ENCODE peak calls at places on chromosome 16, in eight cellular contexts. One of them, this sample, is unnamed. For H3K4me1, the result is how much of the 10 kb centered on the place peaks cover.

GRCh38 chr16:17072104-17072503 is 398.7 kb downstream of the XYLT1 start:
- DNase-seq in ascending aorta: no peak
- DNase-seq in A549: no peak
- DNase-seq in GM23248: peak
- DNase-seq in right atrium auricular region: no peak
- DNase-seq in endothelial cell of umbilical vein: no peak
- DNase-seq in heart left ventricle: no peak
- DNase-seq in transverse colon: no peak
- DNase-seq in this sample: no peak

GRCh38 chr16:52090080-52090479 is 456.9 kb downstream of the TOX3 start:
- DNase-seq in heart left ventricle: no peak
- DNase-seq in right atrium auricular region: no peak
- DNase-seq in transverse colon: no peak
- DNase-seq in endothelial cell of umbilical vein: no peak
- DNase-seq in GM23248: peak
- DNase-seq in ascending aorta: no peak
- DNase-seq in A549: no peak
- DNase-seq in this sample: no peak

GRCh38 chr16:24221219-24221618 is 34.9 kb upstream of the CACNG3 start:
- DNase-seq in ascending aorta: no peak
- DNase-seq in endothelial cell of umbilical vein: no peak
- DNase-seq in GM23248: no peak
- DNase-seq in transverse colon: no peak
- DNase-seq in heart left ventricle: no peak
- DNase-seq in A549: no peak
- DNase-seq in right atrium auricular region: no peak
- DNase-seq in this sample: no peak

GRCh38 chr16:50273888-50274770 is 7.8 kb downstream of the ADCY7 start:
- DNase-seq in right atrium auricular region: no peak
- DNase-seq in ascending aorta: no peak
- DNase-seq in A549: no peak
- DNase-seq in endothelial cell of umbilical vein: no peak
- DNase-seq in transverse colon: peak
- DNase-seq in heart left ventricle: peak
- DNase-seq in GM23248: no peak
- DNase-seq in this sample: no peak

GRCh38 chr16:12801511-12802042 is 2.1 kb downstream of the CPPED1 start:
- DNase-seq in right atrium auricular region: no peak
- DNase-seq in A549: peak
- DNase-seq in ascending aorta: peak
- DNase-seq in transverse colon: peak
- DNase-seq in GM23248: peak
- DNase-seq in heart left ventricle: peak
- DNase-seq in endothelial cell of umbilical vein: peak
- DNase-seq in this sample: no peak

GRCh38 chr16:57533618-57534336 is 2.6 kb downstream of the CCDC102A start:
- DNase-seq in A549: no peak
- DNase-seq in right atrium auricular region: no peak
- DNase-seq in ascending aorta: peak
- DNase-seq in transverse colon: no peak
- DNase-seq in GM23248: peak
- DNase-seq in endothelial cell of umbilical vein: peak
- DNase-seq in heart left ventricle: no peak
- DNase-seq in this sample: no peak

GRCh38 chr16:65991149-65991701 is 375.3 kb upstream of the CDH5 start:
- DNase-seq in GM23248: no peak
- DNase-seq in endothelial cell of umbilical vein: no peak
- DNase-seq in right atrium auricular region: no peak
- DNase-seq in A549: no peak
- DNase-seq in ascending aorta: no peak
- DNase-seq in transverse colon: no peak
- DNase-seq in heart left ventricle: no peak
- DNase-seq in this sample: no peak

GRCh38 chr16:15672514-15673167 is 22.6 kb downstream of the NDE1 start:
- DNase-seq in GM23248: peak
- DNase-seq in A549: peak
- DNase-seq in heart left ventricle: peak
- DNase-seq in ascending aorta: peak
- DNase-seq in endothelial cell of umbilical vein: peak
- DNase-seq in right atrium auricular region: peak
- DNase-seq in transverse colon: peak
- DNase-seq in this sample: peak

GRCh38 chr16:22318690-22319358 is 21.6 kb downstream of the POLR3E start:
- DNase-seq in GM23248: peak
- DNase-seq in endothelial cell of umbilical vein: peak
- DNase-seq in A549: peak
- DNase-seq in ascending aorta: no peak
- DNase-seq in heart left ventricle: no peak
- DNase-seq in right atrium auricular region: no peak
- DNase-seq in transverse colon: peak
- DNase-seq in this sample: no peak

GRCh38 chr16:86986136-86986535 is 331.1 kb downstream of the C16orf95 start:
- DNase-seq in ascending aorta: no peak
- DNase-seq in heart left ventricle: no peak
- DNase-seq in right atrium auricular region: no peak
- DNase-seq in transverse colon: no peak
- DNase-seq in A549: no peak
- DNase-seq in endothelial cell of umbilical vein: no peak
- DNase-seq in GM23248: no peak
- DNase-seq in this sample: no peak

GRCh38 chr16:57485916-57486857 is at the start of gene DOK4:
- DNase-seq in GM23248: peak
- DNase-seq in right atrium auricular region: no peak
- DNase-seq in ascending aorta: peak
- DNase-seq in heart left ventricle: peak
- DNase-seq in A549: peak
- DNase-seq in endothelial cell of umbilical vein: peak
- DNase-seq in transverse colon: peak
- DNase-seq in this sample: peak

GRCh38 chr16:79874391-79874790 is 273.9 kb upstream of the MAF start:
- DNase-seq in endothelial cell of umbilical vein: no peak
- DNase-seq in A549: no peak
- DNase-seq in GM23248: no peak
- DNase-seq in heart left ventricle: peak
- DNase-seq in transverse colon: peak
- DNase-seq in ascending aorta: no peak
- DNase-seq in right atrium auricular region: no peak
- DNase-seq in this sample: peak

GRCh38 chr16:13110124-13110796 is 208.9 kb downstream of the SHISA9 start:
- DNase-seq in ascending aorta: peak
- DNase-seq in endothelial cell of umbilical vein: no peak
- DNase-seq in GM23248: no peak
- DNase-seq in A549: peak
- DNase-seq in right atrium auricular region: no peak
- DNase-seq in heart left ventricle: no peak
- DNase-seq in transverse colon: no peak
- DNase-seq in this sample: no peak

GRCh38 chr16:80938035-80938927 is 68.4 kb downstream of the CMC2 start:
- DNase-seq in A549: peak
- DNase-seq in endothelial cell of umbilical vein: peak
- DNase-seq in right atrium auricular region: peak
- DNase-seq in transverse colon: peak
- DNase-seq in heart left ventricle: peak
- DNase-seq in ascending aorta: peak
- DNase-seq in GM23248: peak
- DNase-seq in this sample: peak

GRCh38 chr16:19363741-19364140 is 53.9 kb upstream of the TMC5 start:
- DNase-seq in transverse colon: no peak
- DNase-seq in right atrium auricular region: no peak
- DNase-seq in GM23248: no peak
- DNase-seq in A549: no peak
- DNase-seq in heart left ventricle: no peak
- DNase-seq in endothelial cell of umbilical vein: no peak
- DNase-seq in ascending aorta: no peak
- DNase-seq in this sample: no peak

GRCh38 chr16:56930516-56931252 is 1.3 kb upstream of the HERPUD1 start:
- DNase-seq in right atrium auricular region: no peak
- DNase-seq in ascending aorta: no peak
- DNase-seq in heart left ventricle: no peak
- DNase-seq in GM23248: no peak
- DNase-seq in A549: no peak
- DNase-seq in endothelial cell of umbilical vein: no peak
- DNase-seq in transverse colon: peak
- DNase-seq in this sample: no peak

GRCh38 chr16:88357306-88358032 is 25.3 kb upstream of the ZNF469 start:
- DNase-seq in ascending aorta: no peak
- DNase-seq in transverse colon: no peak
- DNase-seq in heart left ventricle: peak
- DNase-seq in GM23248: no peak
- DNase-seq in endothelial cell of umbilical vein: no peak
- DNase-seq in right atrium auricular region: no peak
- DNase-seq in A549: no peak
- DNase-seq in this sample: no peak

GRCh38 chr16:81608515-81609209 is 164.1 kb downstream of the CMIP start:
- DNase-seq in GM23248: peak
- DNase-seq in heart left ventricle: no peak
- DNase-seq in A549: no peak
- DNase-seq in ascending aorta: peak
- DNase-seq in right atrium auricular region: peak
- DNase-seq in transverse colon: no peak
- DNase-seq in endothelial cell of umbilical vein: no peak
- DNase-seq in this sample: peak

DNA sequence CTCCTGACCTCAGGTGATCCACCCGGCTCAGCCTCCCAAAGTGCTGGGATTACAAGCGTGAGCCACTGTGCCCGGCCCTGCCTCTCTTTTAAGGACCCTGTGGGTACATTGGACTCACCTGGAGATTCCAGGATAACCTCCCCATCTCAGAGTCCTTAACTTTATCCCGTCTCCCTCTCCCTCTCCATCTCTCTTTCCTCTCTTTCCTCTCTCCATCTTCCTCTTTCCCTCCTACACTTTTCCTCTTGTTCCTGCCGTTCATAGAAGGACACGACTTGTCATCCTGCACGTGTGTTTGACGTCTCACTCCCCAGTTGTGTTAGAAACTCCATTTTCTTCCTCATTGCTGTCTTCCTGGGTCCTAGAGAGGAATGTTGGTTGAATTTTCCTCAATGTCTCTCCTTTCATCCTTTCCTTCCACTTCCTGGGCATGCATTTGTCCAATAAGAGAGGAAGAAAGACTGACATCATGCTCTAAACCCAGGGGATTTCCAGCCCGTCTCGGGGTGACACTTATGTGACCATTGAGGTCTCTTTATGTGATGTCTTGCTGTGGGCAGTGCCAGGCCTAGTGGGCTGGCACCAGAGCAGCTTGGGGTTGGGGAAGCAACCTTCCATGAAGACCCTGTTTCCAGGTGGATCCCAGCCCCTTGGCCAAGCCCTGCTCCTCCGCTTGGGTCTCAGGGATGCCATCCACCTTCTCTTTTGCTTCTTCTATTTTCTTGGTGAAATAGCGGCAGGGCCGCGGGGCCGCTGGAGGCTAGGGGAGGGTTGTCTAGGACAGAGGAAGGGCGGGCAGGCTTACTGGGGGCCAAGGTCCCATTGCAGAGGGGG is 39.8 kb upstream of the IRF8 start:
- DNase-seq in transverse colon: no peak
- DNase-seq in heart left ventricle: no peak
- DNase-seq in right atrium auricular region: peak
- DNase-seq in endothelial cell of umbilical vein: no peak
- DNase-seq in ascending aorta: no peak
- DNase-seq in GM23248: no peak
- DNase-seq in A549: no peak
- DNase-seq in this sample: no peak
- H3K4me1 ChIP-seq in transverse colon: under half
- H3K4me1 ChIP-seq in heart left ventricle: under half
- H3K4me1 ChIP-seq in right atrium auricular region: under half
- H3K4me1 ChIP-seq in endothelial cell of umbilical vein: under half
- H3K4me1 ChIP-seq in ascending aorta: under half
- H3K4me1 ChIP-seq in GM23248: under half
- H3K4me1 ChIP-seq in A549: under half
- H3K4me1 ChIP-seq in this sample: under half

GRCh38 chr16:8946544-8946943 is 17.2 kb downstream of the USP7 start:
- DNase-seq in A549: no peak
- DNase-seq in transverse colon: peak
- DNase-seq in heart left ventricle: no peak
- DNase-seq in right atrium auricular region: no peak
- DNase-seq in GM23248: no peak
- DNase-seq in endothelial cell of umbilical vein: no peak
- DNase-seq in ascending aorta: no peak
- DNase-seq in this sample: no peak
- H3K4me1 ChIP-seq in A549: under half
- H3K4me1 ChIP-seq in transverse colon: half or more
- H3K4me1 ChIP-seq in heart left ventricle: half or more
- H3K4me1 ChIP-seq in right atrium auricular region: under half
- H3K4me1 ChIP-seq in GM23248: under half
- H3K4me1 ChIP-seq in endothelial cell of umbilical vein: under half
- H3K4me1 ChIP-seq in ascending aorta: under half
- H3K4me1 ChIP-seq in this sample: under half

DNA sequence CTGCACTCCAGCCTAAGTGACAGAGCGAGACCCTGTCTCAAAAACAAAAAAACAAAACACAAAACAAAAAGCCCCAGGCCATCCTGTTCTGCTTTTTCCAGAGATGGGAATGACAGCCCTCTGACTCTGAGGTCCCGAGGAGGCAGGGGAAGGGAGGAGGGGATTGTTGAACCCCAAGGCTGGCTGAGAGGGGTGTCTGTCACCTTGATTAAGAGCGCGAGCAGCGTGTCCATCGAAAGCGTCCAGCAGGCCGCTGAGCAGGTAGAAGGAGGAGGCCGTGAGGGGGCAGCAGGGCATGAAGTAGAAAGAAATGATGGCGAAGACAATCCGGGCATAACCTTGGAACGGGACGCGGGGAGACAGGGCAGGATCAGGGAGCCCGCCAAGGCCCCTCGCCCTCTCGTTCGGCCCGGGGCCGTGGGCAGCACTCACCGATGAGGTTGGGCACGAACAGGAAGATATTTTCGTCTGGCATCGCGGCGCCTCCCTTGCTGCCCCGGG is 593 bp downstream of the CDIPT start:
- DNase-seq in GM23248: peak
- DNase-seq in A549: peak
- DNase-seq in right atrium auricular region: no peak
- DNase-seq in endothelial cell of umbilical vein: peak
- DNase-seq in transverse colon: peak
- DNase-seq in ascending aorta: no peak
- DNase-seq in heart left ventricle: no peak
- DNase-seq in this sample: no peak
- H3K4me1 ChIP-seq in GM23248: under half
- H3K4me1 ChIP-seq in A549: under half
- H3K4me1 ChIP-seq in right atrium auricular region: under half
- H3K4me1 ChIP-seq in endothelial cell of umbilical vein: under half
- H3K4me1 ChIP-seq in transverse colon: under half
- H3K4me1 ChIP-seq in ascending aorta: under half
- H3K4me1 ChIP-seq in heart left ventricle: under half
- H3K4me1 ChIP-seq in this sample: under half

GRCh38 chr16:4142268-4142667 is 26.0 kb upstream of the ADCY9 start:
- DNase-seq in A549: no peak
- DNase-seq in GM23248: peak
- DNase-seq in ascending aorta: no peak
- DNase-seq in endothelial cell of umbilical vein: no peak
- DNase-seq in transverse colon: no peak
- DNase-seq in right atrium auricular region: no peak
- DNase-seq in heart left ventricle: no peak
- DNase-seq in this sample: peak

GRCh38 chr16:4152267-4152666 is 36.0 kb upstream of the ADCY9 start:
- DNase-seq in right atrium auricular region: no peak
- DNase-seq in transverse colon: no peak
- DNase-seq in A549: no peak
- DNase-seq in GM23248: no peak
- DNase-seq in ascending aorta: no peak
- DNase-seq in endothelial cell of umbilical vein: no peak
- DNase-seq in heart left ventricle: no peak
- DNase-seq in this sample: no peak

GRCh38 chr16:4141604-4142003 is 25.4 kb upstream of the ADCY9 start:
- DNase-seq in ascending aorta: no peak
- DNase-seq in endothelial cell of umbilical vein: no peak
- DNase-seq in right atrium auricular region: no peak
- DNase-seq in heart left ventricle: no peak
- DNase-seq in A549: no peak
- DNase-seq in GM23248: no peak
- DNase-seq in transverse colon: no peak
- DNase-seq in this sample: no peak

GRCh38 chr16:4147236-4147635 is 31.0 kb upstream of the ADCY9 start:
- DNase-seq in heart left ventricle: no peak
- DNase-seq in GM23248: no peak
- DNase-seq in transverse colon: no peak
- DNase-seq in endothelial cell of umbilical vein: no peak
- DNase-seq in A549: no peak
- DNase-seq in right atrium auricular region: no peak
- DNase-seq in ascending aorta: no peak
- DNase-seq in this sample: no peak
- H3K4me1 ChIP-seq in heart left ventricle: under half
- H3K4me1 ChIP-seq in GM23248: under half
- H3K4me1 ChIP-seq in transverse colon: under half
- H3K4me1 ChIP-seq in endothelial cell of umbilical vein: under half
- H3K4me1 ChIP-seq in A549: under half
- H3K4me1 ChIP-seq in right atrium auricular region: under half
- H3K4me1 ChIP-seq in ascending aorta: under half
- H3K4me1 ChIP-seq in this sample: under half

This sample was measured in right cardiac atrium.